ENCODE peak calls at places on chromosomes 2 and 18, in seven cellular contexts. One of them, this sample, is unnamed.

GRCh38 chr2:127423476-127423840 is 5.2 kb downstream of the PROC start:
- DNase-seq in EL: no peak
- DNase-seq in frontal cortex: no peak
- DNase-seq in WTC11: no peak
- DNase-seq in Right ventricle myocardium superior: no peak
- DNase-seq in Kasumi-1: no peak
- DNase-seq in kidney tubule cell: no peak
- DNase-seq in this sample: no peak

GRCh38 chr2:71256421-71256820 is 29.5 kb upstream of the PAIP2B start:
- DNase-seq in EL: no peak
- DNase-seq in frontal cortex: peak
- DNase-seq in WTC11: no peak
- DNase-seq in Right ventricle myocardium superior: no peak
- DNase-seq in Kasumi-1: no peak
- DNase-seq in kidney tubule cell: no peak
- DNase-seq in this sample: no peak

GRCh38 chr18:62486290-62486964 is 36.4 kb upstream of the ZCCHC2 start:
- DNase-seq in EL: peak
- DNase-seq in frontal cortex: no peak
- DNase-seq in WTC11: no peak
- DNase-seq in Right ventricle myocardium superior: no peak
- DNase-seq in Kasumi-1: no peak
- DNase-seq in kidney tubule cell: peak
- DNase-seq in this sample: peak

GRCh38 chr2:12504443-12504842 is 212.3 kb upstream of the TRIB2 start:
- DNase-seq in EL: peak
- DNase-seq in frontal cortex: no peak
- DNase-seq in WTC11: no peak
- DNase-seq in Right ventricle myocardium superior: no peak
- DNase-seq in Kasumi-1: peak
- DNase-seq in kidney tubule cell: peak
- DNase-seq in this sample: peak

GRCh38 chr2:160747771-160748170 is 254.2 kb upstream of the RBMS1 start:
- DNase-seq in EL: peak
- DNase-seq in frontal cortex: no peak
- DNase-seq in WTC11: no peak
- DNase-seq in Right ventricle myocardium superior: no peak
- DNase-seq in Kasumi-1: no peak
- DNase-seq in kidney tubule cell: peak
- DNase-seq in this sample: peak

GRCh38 chr2:101012706-101013181 is 10.7 kb downstream of the RPL31 start:
- DNase-seq in EL: peak
- DNase-seq in frontal cortex: no peak
- DNase-seq in WTC11: no peak
- DNase-seq in Right ventricle myocardium superior: no peak
- DNase-seq in Kasumi-1: peak
- DNase-seq in kidney tubule cell: peak
- DNase-seq in this sample: peak

GRCh38 chr2:240564571-240565266 is 3.6 kb upstream of the RNPEPL1 start:
- DNase-seq in EL: no peak
- DNase-seq in frontal cortex: no peak
- DNase-seq in WTC11: no peak
- DNase-seq in Right ventricle myocardium superior: peak
- DNase-seq in Kasumi-1: no peak
- DNase-seq in kidney tubule cell: no peak
- DNase-seq in this sample: peak

GRCh38 chr18:21703241-21703820 is 1.2 kb downstream of the ABHD3 start:
- DNase-seq in EL: no peak
- DNase-seq in frontal cortex: no peak
- DNase-seq in WTC11: peak
- DNase-seq in Right ventricle myocardium superior: no peak
- DNase-seq in Kasumi-1: peak
- DNase-seq in kidney tubule cell: peak
- DNase-seq in this sample: no peak

GRCh38 chr2:65367517-65367916 is 64.9 kb downstream of the SPRED2 start:
- DNase-seq in EL: peak
- DNase-seq in frontal cortex: no peak
- DNase-seq in WTC11: no peak
- DNase-seq in Right ventricle myocardium superior: no peak
- DNase-seq in Kasumi-1: peak
- DNase-seq in kidney tubule cell: peak
- DNase-seq in this sample: peak

GRCh38 chr2:239044336-239044735 is 196.5 kb downstream of the TWIST2 start:
- DNase-seq in EL: no peak
- DNase-seq in frontal cortex: no peak
- DNase-seq in WTC11: no peak
- DNase-seq in Right ventricle myocardium superior: peak
- DNase-seq in Kasumi-1: no peak
- DNase-seq in kidney tubule cell: no peak
- DNase-seq in this sample: no peak

GRCh38 chr18:13269599-13270011 is 51.0 kb downstream of the LDLRAD4 start:
- DNase-seq in EL: no peak
- DNase-seq in frontal cortex: no peak
- DNase-seq in WTC11: no peak
- DNase-seq in Right ventricle myocardium superior: peak
- DNase-seq in Kasumi-1: no peak
- DNase-seq in kidney tubule cell: no peak
- DNase-seq in this sample: no peak

GRCh38 chr18:45626330-45627203 is 11.3 kb downstream of the SLC14A2 start:
- DNase-seq in EL: peak
- DNase-seq in frontal cortex: no peak
- DNase-seq in WTC11: peak
- DNase-seq in Right ventricle myocardium superior: no peak
- DNase-seq in Kasumi-1: no peak
- DNase-seq in kidney tubule cell: peak
- DNase-seq in this sample: peak

GRCh38 chr2:28342081-28342967 is 50.3 kb upstream of the FOSL2 start:
- DNase-seq in EL: peak
- DNase-seq in frontal cortex: peak
- DNase-seq in WTC11: no peak
- DNase-seq in Right ventricle myocardium superior: peak
- DNase-seq in Kasumi-1: no peak
- DNase-seq in kidney tubule cell: peak
- DNase-seq in this sample: peak

GRCh38 chr18:3103576-3103975 is 90.6 kb upstream of the LPIN2 start:
- DNase-seq in EL: no peak
- DNase-seq in frontal cortex: no peak
- DNase-seq in WTC11: no peak
- DNase-seq in Right ventricle myocardium superior: no peak
- DNase-seq in Kasumi-1: no peak
- DNase-seq in kidney tubule cell: no peak
- DNase-seq in this sample: peak

GRCh38 chr2:47402805-47403691 is at the start of gene MSH2:
- DNase-seq in EL: peak
- DNase-seq in frontal cortex: peak
- DNase-seq in WTC11: peak
- DNase-seq in Right ventricle myocardium superior: peak
- DNase-seq in Kasumi-1: peak
- DNase-seq in kidney tubule cell: peak
- DNase-seq in this sample: peak